ENCODE peak calls at places on chromosomes 16 and 17, in nine cellular contexts. E is WTC11, Z is SK-N-SH, Y is K562, J is A549, K is HepG2, R is endothelial cell of umbilical vein, Q is NB4, S is HCT116. M is an unnamed sample.

GRCh38 chr17:2253768-2254406 is 49.7 kb downstream of the SMG6 start:
- DNase-seq in E (no peak), J (no peak), R (no peak), Z (no peak), Q (no peak), Y (no peak), S (no peak), K (no peak), M (no peak)

GRCh38 chr16:26058326-26058725 is 366.6 kb downstream of the HS3ST4 start:
- DNase-seq in K (no peak), R (no peak), Z (no peak), Q (no peak), Y (no peak), E (peak; percentile 21), J (no peak), S (no peak), M (no peak)

GRCh38 chr17:42050360-42051012 is at the start of gene C17orf113:
- DNase-seq in R (peak; percentile 36), S (no peak), E (peak; percentile 75), Z (peak; percentile 94), K (peak; percentile 51), Q (peak; percentile 53), Y (peak; percentile 93), J (peak; percentile 89), M (no peak)

GRCh38 chr17:16215002-16215272 is 397 bp downstream of the NCOR1 start:
- DNase-seq in R (no peak), J (peak; percentile 50), Y (no peak), K (peak; percentile 31), Z (peak; percentile 80), S (no peak), E (peak; percentile 67), Q (peak; percentile 75), M (no peak)

GRCh38 chr16:17552351-17552750 is 81.6 kb upstream of the XYLT1 start:
- DNase-seq in K (no peak), R (no peak), J (no peak), Y (no peak), E (no peak), Z (no peak), S (no peak), Q (no peak), M (no peak)

GRCh38 chr17:17205368-17206148 is 575 bp downstream of the PLD6 start:
- DNase-seq in Z (peak; percentile 80), Y (peak; percentile 67), K (peak; percentile 42), J (peak; percentile 76), E (peak; percentile 69), S (peak; percentile 7), Q (peak; percentile 83), R (peak; percentile 41), M (no peak)

GRCh38 chr16:13909872-13910303 is 10.1 kb upstream of the ERCC4 start:
- DNase-seq in R (peak; percentile 13), Q (no peak), J (no peak), Z (no peak), S (no peak), K (peak; percentile 92), E (no peak), Y (no peak), M (no peak)

GRCh38 chr16:54511181-54511731 is 224.7 kb upstream of the IRX3 start:
- DNase-seq in K (no peak), Q (no peak), J (no peak), E (no peak), Y (no peak), Z (no peak), S (no peak), R (peak; percentile 6), M (no peak)

GRCh38 chr16:82954224-82954929 is 327.6 kb downstream of the CDH13 start:
- DNase-seq in J (no peak), R (no peak), Y (no peak), S (no peak), E (no peak), Z (no peak), Q (no peak), K (no peak), M (no peak)

GRCh38 chr16:69727916-69728270 is 1.5 kb upstream of the NQO1 start:
- DNase-seq in Z (no peak), Y (no peak), J (no peak), E (no peak), S (no peak), R (no peak), Q (peak; percentile 52), K (no peak), M (no peak)

GRCh38 chr16:79089735-79090284 is 510.7 kb downstream of the MAF start:
- DNase-seq in Y (no peak), Q (peak; percentile 96), Z (no peak), K (no peak), S (no peak), E (no peak), J (no peak), R (no peak), M (no peak)
- TF ChIP-seq MAX in Y (no peak), Q (peak; percentile 18), Z (no peak), K (no peak), S (no peak), E (no peak), J (no peak), R (no peak), M (no peak)

GRCh38 chr17:8188408-8188839 is 1.6 kb downstream of the BORCS6 start:
- DNase-seq in S (no peak), K (no peak), Z (no peak), R (peak; percentile 12), E (no peak), Q (no peak), Y (no peak), J (no peak), M (no peak)

GRCh38 chr17:8189711-8190477 is at the start of gene BORCS6:
- DNase-seq in J (peak; percentile 97), Q (peak; percentile 96), Y (peak; percentile 72), S (peak; percentile 96), R (peak; percentile 98), E (peak; percentile 95), K (peak; percentile 95), Z (peak; percentile 86), M (peak; percentile 87)

GRCh38 chr17:8190506-8190905 is 526 bp upstream of the BORCS6 start:
- DNase-seq in S (no peak), Z (no peak), Y (no peak), Q (no peak), R (no peak), J (no peak), E (no peak), K (no peak), M (no peak)

GRCh38 chr17:8189041-8189710 is 804 bp downstream of the BORCS6 start:
- DNase-seq in J (no peak), R (peak; percentile 37), S (no peak), E (no peak), Y (no peak), Q (no peak), K (no peak), Z (no peak), M (peak; percentile 54)

DNA sequence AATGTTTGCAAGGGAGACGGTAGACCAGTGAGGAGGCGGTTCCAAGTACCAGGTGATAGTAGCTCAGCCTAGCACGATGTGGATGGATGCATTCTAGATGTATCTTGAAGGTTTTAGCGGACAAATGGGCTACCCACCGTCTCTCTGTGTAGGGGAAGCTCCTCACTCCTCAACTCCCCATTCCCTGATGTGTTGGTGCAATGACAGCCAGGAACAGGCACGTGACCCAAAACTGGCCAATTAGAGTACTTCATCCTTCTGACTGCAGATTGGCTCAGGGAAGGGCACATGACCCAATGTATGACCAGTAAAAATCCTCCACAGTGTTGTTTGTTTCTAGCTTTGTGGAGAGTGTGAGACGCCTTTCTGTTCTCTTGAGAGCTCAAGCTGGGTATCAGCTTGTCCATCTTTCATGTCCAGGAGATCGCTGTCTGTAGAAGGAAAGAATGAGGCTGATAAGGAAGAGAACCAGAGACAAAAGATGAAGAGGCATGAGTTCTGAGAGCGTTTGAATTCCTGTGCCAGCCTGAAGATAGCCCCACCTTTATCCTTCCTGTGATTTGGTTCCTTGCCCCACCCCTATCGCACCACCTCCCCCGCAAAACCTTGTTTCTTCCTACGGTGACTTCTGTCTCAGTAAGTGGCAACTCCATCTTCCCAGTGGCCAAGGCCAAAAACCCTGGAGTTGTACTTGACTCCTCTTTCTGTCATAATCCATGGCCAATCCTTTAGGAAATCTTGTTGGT is 2.3 kb upstream of the BORCS6 start:
- DNase-seq in R (peak; percentile 93), E (peak; percentile 74), Z (peak; percentile 82), K (peak; percentile 93), Y (peak; percentile 79), Q (peak; percentile 85), S (no peak), J (peak; percentile 97), M (peak; percentile 82)
- TF ChIP-seq MAX in R (peak; percentile 98), E (peak; percentile 72), Z (peak; percentile 51), K (peak; percentile 52), Y (peak; percentile 62), Q (peak; percentile 98), S (peak; percentile 61), J (peak; percentile 69), M (peak; percentile 77)

DNA sequence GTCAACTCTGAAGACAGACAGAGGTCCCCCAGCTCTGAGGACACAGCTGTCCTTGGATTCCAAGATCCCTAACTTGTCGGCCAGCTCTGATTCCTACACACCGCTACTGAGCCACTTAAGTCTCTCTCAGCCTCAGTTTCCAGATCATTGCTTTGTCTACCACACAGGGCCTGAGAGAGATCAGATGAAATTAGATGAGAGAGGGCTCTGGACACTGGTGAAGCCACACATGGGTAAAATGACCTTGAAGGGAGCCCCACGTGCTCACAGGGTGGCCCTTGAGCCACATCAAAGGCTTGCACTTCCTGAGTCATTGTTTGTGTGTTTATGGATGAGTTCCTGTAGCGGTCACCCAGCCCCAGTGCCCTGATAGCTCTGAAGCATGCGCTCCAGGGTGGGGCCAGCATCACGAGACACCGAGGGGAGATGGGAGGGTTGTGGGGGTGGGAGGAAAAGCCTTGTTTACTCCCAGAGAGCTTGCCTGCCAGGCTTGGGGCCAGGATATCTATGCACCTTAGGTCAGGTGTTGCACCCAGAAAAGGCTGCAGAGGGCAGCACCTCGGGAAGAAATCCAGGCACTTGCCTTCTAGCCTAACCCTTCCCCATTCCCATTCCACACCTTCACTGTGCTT is 32.7 kb upstream of the SLC6A2 start:
- DNase-seq in K (peak; percentile 100), Q (peak; percentile 11), S (peak; percentile 15), Y (peak; percentile 65), E (peak; percentile 73), J (peak; percentile 25), Z (peak; percentile 30), R (no peak), M (peak; percentile 41)
- TF ChIP-seq MAX in K (peak; percentile 99), Q (no peak), S (peak; percentile 45), Y (peak; percentile 67), E (no peak), J (no peak), Z (no peak), R (no peak), M (no peak)

GRCh38 chr17:77696720-77697460 is 261.6 kb upstream of the TNRC6C start:
- DNase-seq in Q (no peak), Y (no peak), K (no peak), S (no peak), Z (peak; percentile 58), E (no peak), J (no peak), R (no peak), M (peak; percentile 63)

GRCh38 chr17:77695386-77695785 is 263.1 kb upstream of the TNRC6C start:
- DNase-seq in Y (no peak), J (no peak), Z (no peak), K (no peak), S (no peak), Q (no peak), R (no peak), E (no peak), M (no peak)

GRCh38 chr17:77696151-77696719 is 262.3 kb upstream of the TNRC6C start:
- DNase-seq in Z (peak; percentile 37), J (no peak), Q (no peak), K (no peak), Y (no peak), R (no peak), E (peak; percentile 38), S (no peak), M (no peak)

GRCh38 chr17:77698903-77699615 is 259.4 kb upstream of the TNRC6C start:
- DNase-seq in S (no peak), E (no peak), Z (no peak), Q (no peak), R (no peak), K (no peak), J (no peak), Y (no peak), M (no peak)

GRCh38 chr17:77697480-77698400 is 260.8 kb upstream of the TNRC6C start:
- DNase-seq in S (no peak), Z (peak; percentile 45), Q (no peak), J (no peak), E (no peak), K (no peak), Y (no peak), R (no peak), M (no peak)
- TF ChIP-seq MAX in S (no peak), Z (no peak), Q (no peak), J (no peak), E (no peak), K (no peak), Y (no peak), R (no peak), M (no peak)

M was measured in H1.